ENCODE peak calls at places on chromosomes 6 and 20, in eight cellular contexts. E, B, P, O, W, X, D and S are unnamed samples.

GRCh38 chr6:122651031-122651430 is 40.8 kb downstream of the PKIB start:
- DNase-seq in E (no peak), B (no peak), P (no peak), O (no peak), W (no peak), X (no peak), D (no peak), S (no peak)

GRCh38 chr6:68638225-68638900 is 3.3 kb downstream of the ADGRB3 start:
- DNase-seq in E (peak; percentile 54), B (no peak), P (no peak), O (peak; percentile 26), W (no peak), X (no peak), D (peak; percentile 52), S (peak; percentile 12)

GRCh38 chr6:13526718-13527668 is 39.6 kb upstream of the GFOD1 start:
- DNase-seq in E (peak; percentile 64), B (peak; percentile 74), P (peak; percentile 26), O (peak; percentile 29), W (no peak), X (no peak), D (no peak), S (no peak)

GRCh38 chr20:39717976-39718375 is 755.8 kb downstream of the DHX35 start:
- DNase-seq in E (no peak), B (no peak), P (no peak), O (no peak), W (no peak), X (no peak), D (no peak), S (no peak)

GRCh38 chr6:75205776-75206334 is at the start of gene COL12A1:
- DNase-seq in E (peak; percentile 96), B (peak; percentile 94), P (no peak), O (peak; percentile 91), W (peak; percentile 83), X (peak; percentile 82), D (peak; percentile 90), S (peak; percentile 88)

GRCh38 chr6:32666420-32667300 is at the start of gene HLA-DQB1:
- DNase-seq in E (no peak), B (no peak), P (peak; percentile 31), O (no peak), W (peak; percentile 20), X (peak; percentile 53), D (peak; percentile 80), S (no peak)

GRCh38 chr6:43990627-43991619 is 136.3 kb downstream of the MRPL14 start:
- DNase-seq in E (peak; percentile 42), B (peak; percentile 73), P (no peak), O (no peak), W (no peak), X (no peak), D (no peak), S (peak; percentile 78)

GRCh38 chr6:81773887-81774286 is 21.4 kb upstream of the TENT5A start:
- DNase-seq in E (no peak), B (no peak), P (no peak), O (no peak), W (no peak), X (no peak), D (no peak), S (no peak)

GRCh38 chr6:107443904-107444267 is 15.5 kb downstream of the PDSS2 start:
- DNase-seq in E (no peak), B (no peak), P (no peak), O (no peak), W (no peak), X (no peak), D (no peak), S (no peak)

GRCh38 chr20:31475032-31475431 is at the start of the genes DEFB124 and REM1:
- DNase-seq in E (peak; percentile 76), B (peak; percentile 79), P (no peak), O (peak; percentile 59), W (no peak), X (no peak), D (peak; percentile 89), S (no peak)

GRCh38 chr6:3323696-3324261 is 65.0 kb downstream of the PSMG4 start:
- DNase-seq in E (no peak), B (no peak), P (no peak), O (no peak), W (no peak), X (no peak), D (no peak), S (no peak)

GRCh38 chr20:35283441-35284266 is 918 bp downstream of the EIF6 start:
- DNase-seq in E (no peak), B (no peak), P (no peak), O (no peak), W (no peak), X (no peak), D (no peak), S (no peak)

GRCh38 chr20:10769700-10770099 is 95.9 kb upstream of the JAG1 start:
- DNase-seq in E (no peak), B (no peak), P (no peak), O (no peak), W (no peak), X (peak; percentile 95), D (peak; percentile 31), S (peak; percentile 4)
- H3K4me3 ChIP-seq in E (no peak overlapping the region), B (no peak overlapping the region), P (no peak overlapping the region), O (no peak overlapping the region), W (no peak overlapping the region), X (no peak overlapping the region), D (no peak overlapping the region), S (no peak overlapping the region)

DNA sequence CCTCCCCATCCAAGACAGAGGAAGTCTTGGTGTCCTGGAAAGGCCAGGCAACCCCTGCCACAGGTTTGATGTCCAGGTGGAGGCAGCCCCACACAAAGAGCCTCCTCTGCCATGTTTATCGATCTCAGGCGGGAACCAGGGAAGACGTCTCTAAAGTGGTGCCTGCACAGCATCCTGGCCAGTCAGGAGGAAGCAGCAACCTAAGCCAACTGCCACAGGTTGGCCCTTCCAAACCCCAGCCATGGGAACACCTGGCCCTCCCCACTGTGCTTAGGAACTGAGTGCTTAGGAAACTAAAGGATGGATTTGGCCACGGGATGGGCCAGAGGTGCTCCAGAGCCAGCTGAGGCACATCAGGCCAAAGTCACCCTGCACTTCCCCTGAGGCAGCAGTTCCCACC is 56.9 kb downstream of the CSE1L start:
- DNase-seq in E (no peak), B (no peak), P (no peak), O (no peak), W (no peak), X (no peak), D (no peak), S (no peak)
- H3K27ac ChIP-seq in E (no peak overlapping the region), B (no peak overlapping the region), P (no peak overlapping the region), O (no peak overlapping the region), W (no peak overlapping the region), X (no peak overlapping the region), D (no peak overlapping the region), S (no peak overlapping the region)

GRCh38 chr6:169171951-169172350 is 81.7 kb downstream of the THBS2 start:
- DNase-seq in E (no peak), B (no peak), P (no peak), O (no peak), W (no peak), X (no peak), D (no peak), S (peak; percentile 11)
- H3K4me1 ChIP-seq in E (no peaks in the 10 kb centered on the region), B (no peaks in the 10 kb centered on the region), P (no peaks in the 10 kb centered on the region), O (no peaks in the 10 kb centered on the region), W (no peaks in the 10 kb centered on the region), X (no peaks in the 10 kb centered on the region), D (no peaks in the 10 kb centered on the region), S (peaks cover 79% of the 10 kb centered on the region)

GRCh38 chr6:1312193-1312443 is 220 bp downstream of the FOXQ1 start:
- DNase-seq in E (no peak), B (no peak), P (no peak), O (no peak), W (no peak), X (peak; percentile 29), D (no peak), S (no peak)
- H3K4me3 ChIP-seq in E (no peak overlapping the region), B (peak overlapping the region; percentile 63), P (no peak overlapping the region), O (peak overlapping the region; percentile 63), W (peak overlapping the region; percentile 56), X (no peak overlapping the region), D (peak overlapping the region; percentile 67), S (no peak overlapping the region)

GRCh38 chr6:15332441-15332840 is 86.6 kb downstream of the JARID2 start:
- DNase-seq in E (no peak), B (no peak), P (no peak), O (no peak), W (no peak), X (no peak), D (no peak), S (peak; percentile 88)

GRCh38 chr6:15331143-15331542 is 85.3 kb downstream of the JARID2 start:
- DNase-seq in E (no peak), B (no peak), P (no peak), O (no peak), W (no peak), X (no peak), D (no peak), S (no peak)

GRCh38 chr6:15329154-15329781 is 83.4 kb downstream of the JARID2 start:
- DNase-seq in E (no peak), B (no peak), P (no peak), O (no peak), W (no peak), X (peak; percentile 55), D (no peak), S (peak; percentile 85)

GRCh38 chr6:15331629-15332241 is 85.9 kb downstream of the JARID2 start:
- DNase-seq in E (no peak), B (no peak), P (no peak), O (no peak), W (no peak), X (no peak), D (no peak), S (no peak)

DNA sequence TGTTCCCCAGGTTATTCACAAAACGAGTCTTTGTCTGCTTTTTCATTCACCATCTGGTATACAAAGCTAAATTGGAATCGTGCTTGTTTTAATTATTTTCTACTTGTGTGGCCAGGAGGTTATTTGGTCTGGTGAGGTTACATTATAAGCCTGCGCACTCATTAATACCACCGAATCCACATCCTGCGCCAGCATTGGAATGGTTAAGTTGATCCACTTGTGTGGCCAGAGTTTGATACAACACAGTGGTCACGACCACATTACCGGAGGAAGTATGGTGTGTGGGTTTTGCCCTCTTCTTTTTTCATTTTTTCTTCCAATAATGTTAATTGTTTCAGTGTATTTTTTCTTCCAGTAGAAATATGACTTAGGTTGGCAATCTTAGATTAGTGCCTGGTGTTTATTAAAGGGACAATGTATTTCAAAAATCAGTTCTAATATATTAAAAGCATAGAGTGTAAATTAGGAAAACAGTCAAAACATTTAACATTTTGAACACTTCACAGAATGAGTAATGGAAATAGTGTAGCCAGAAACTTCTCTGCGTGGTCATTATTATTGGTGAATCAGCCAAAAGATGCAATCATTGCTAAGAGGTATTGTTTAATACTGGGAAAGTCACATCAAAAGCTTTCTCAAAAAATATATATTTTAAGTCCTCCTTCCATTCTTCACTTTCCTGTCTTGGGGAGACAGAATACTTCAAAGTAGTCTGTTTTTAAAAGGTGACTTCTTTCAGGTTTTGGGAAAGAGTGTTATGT is 84.5 kb downstream of the JARID2 start:
- DNase-seq in E (no peak), B (no peak), P (no peak), O (no peak), W (no peak), X (no peak), D (no peak), S (peak; percentile 70)
- H3K27ac ChIP-seq in E (no peak overlapping the region), B (no peak overlapping the region), P (no peak overlapping the region), O (no peak overlapping the region), W (no peak overlapping the region), X (no peak overlapping the region), D (peak overlapping the region; percentile 68), S (peak overlapping the region; percentile 71)